ENCODE peak calls at places on chromosome 17, in eight cellular contexts. C, W, G, Y, J, B, A and D are unnamed samples.

GRCh38 chr17:14871921-14872320 is 393.2 kb downstream of the PMP22 start:
- DNase-seq in C (no peak), W (no peak), G (no peak), Y (no peak), J (no peak), B (no peak), A (no peak), D (no peak)

GRCh38 chr17:57433396-57433944 is 177.1 kb downstream of the MSI2 start:
- DNase-seq in C (no peak), W (no peak), G (no peak), Y (no peak), J (no peak), B (no peak), A (no peak), D (no peak)

GRCh38 chr17:53607475-53607874 is 215.3 kb upstream of the KIF2B start:
- DNase-seq in C (no peak), W (no peak), G (no peak), Y (no peak), J (no peak), B (no peak), A (no peak), D (no peak)

GRCh38 chr17:28950017-28950751 is 1.1 kb downstream of the PHF12 start:
- DNase-seq in C (peak), W (peak), G (peak), Y (peak), J (peak), B (peak), A (peak), D (no peak)

GRCh38 chr17:65666869-65667268 is 105.4 kb upstream of the AXIN2 start:
- DNase-seq in C (no peak), W (no peak), G (no peak), Y (no peak), J (no peak), B (no peak), A (no peak), D (no peak)

GRCh38 chr17:16909887-16910286 is 62.0 kb downstream of the TNFRSF13B start:
- DNase-seq in C (no peak), W (no peak), G (no peak), Y (peak), J (no peak), B (no peak), A (no peak), D (no peak)

GRCh38 chr17:47896672-47897490 is 845 bp downstream of the SP2 start:
- DNase-seq in C (no peak), W (no peak), G (no peak), Y (no peak), J (no peak), B (no peak), A (no peak), D (no peak)

GRCh38 chr17:63939884-63940283 is 7.8 kb upstream of the CD79B start:
- DNase-seq in C (no peak), W (no peak), G (no peak), Y (no peak), J (no peak), B (no peak), A (no peak), D (no peak)

GRCh38 chr17:75457047-75457654 is 716 bp downstream of the TMEM94 start:
- DNase-seq in C (no peak), W (peak), G (peak), Y (peak), J (peak), B (no peak), A (no peak), D (no peak)

GRCh38 chr17:2854662-2855061 is 58.4 kb downstream of the RAP1GAP2 start:
- DNase-seq in C (no peak), W (no peak), G (peak), Y (no peak), J (no peak), B (no peak), A (no peak), D (no peak)

GRCh38 chr17:55067697-55068439 is 99.3 kb downstream of the STXBP4 start:
- DNase-seq in C (peak), W (no peak), G (no peak), Y (no peak), J (no peak), B (no peak), A (no peak), D (no peak)

GRCh38 chr17:74573169-74573568 is 5.9 kb upstream of the CD300H start:
- DNase-seq in C (no peak), W (peak), G (no peak), Y (no peak), J (no peak), B (no peak), A (no peak), D (no peak)

GRCh38 chr17:50261051-50261915 is 13.0 kb upstream of the TMEM92 start:
- DNase-seq in C (no peak), W (no peak), G (no peak), Y (no peak), J (peak), B (no peak), A (no peak), D (no peak)

GRCh38 chr17:50263293-50264262 is 10.7 kb upstream of the TMEM92 start:
- DNase-seq in C (no peak), W (no peak), G (no peak), Y (no peak), J (peak), B (no peak), A (no peak), D (no peak)

GRCh38 chr17:50260501-50260911 is 13.8 kb upstream of the TMEM92 start:
- DNase-seq in C (no peak), W (no peak), G (no peak), Y (no peak), J (peak), B (no peak), A (no peak), D (no peak)

GRCh38 chr17:50264263-50265113 is 9.8 kb upstream of the TMEM92 start:
- DNase-seq in C (no peak), W (no peak), G (no peak), Y (peak), J (peak), B (no peak), A (peak), D (no peak)

DNA sequence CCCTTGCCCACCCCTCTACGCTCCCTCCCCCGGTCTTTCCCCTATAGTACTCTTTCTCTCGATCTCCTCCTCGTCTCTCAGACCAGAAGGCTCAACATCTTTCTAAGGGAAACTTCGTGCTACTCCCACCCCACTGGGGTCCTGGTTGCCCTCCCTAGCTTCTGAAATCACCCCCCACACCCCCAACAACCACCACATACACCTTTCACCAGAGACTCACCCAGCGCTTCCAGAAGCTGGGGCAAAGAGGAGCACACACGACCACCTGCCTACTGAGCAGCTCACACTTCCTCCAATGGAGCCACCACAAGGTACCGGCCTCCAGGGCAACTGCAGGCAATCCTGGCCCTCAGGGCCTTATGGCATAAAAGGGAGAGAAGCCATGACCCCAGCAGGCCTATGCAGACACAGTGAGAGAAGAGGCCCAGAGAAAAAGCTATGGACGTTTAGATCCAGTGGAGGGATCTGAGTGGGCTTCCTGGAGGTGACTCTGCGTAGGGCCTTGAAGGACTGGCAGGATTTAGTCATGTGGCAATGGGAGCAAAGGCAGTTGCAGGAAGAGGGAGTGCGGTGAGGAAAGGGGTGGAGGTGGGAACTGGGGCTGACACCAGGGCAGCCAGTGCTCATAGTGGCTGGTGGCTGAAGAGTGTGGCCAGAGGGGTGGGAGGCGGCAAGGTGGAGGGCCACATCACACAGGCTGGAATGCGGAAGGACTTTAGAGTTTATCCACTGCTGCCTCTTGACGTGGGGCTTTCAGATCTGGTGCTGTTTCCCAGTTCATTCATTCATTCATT is 12.1 kb upstream of the TMEM92 start:
- DNase-seq in C (no peak), W (no peak), G (no peak), Y (no peak), J (peak), B (no peak), A (no peak), D (no peak)
- TF ChIP-seq POLR2A in C (no peak), W (no peak), G (no peak), Y (no peak), J (no peak), B (no peak), A (no peak), D (no peak)

DNA sequence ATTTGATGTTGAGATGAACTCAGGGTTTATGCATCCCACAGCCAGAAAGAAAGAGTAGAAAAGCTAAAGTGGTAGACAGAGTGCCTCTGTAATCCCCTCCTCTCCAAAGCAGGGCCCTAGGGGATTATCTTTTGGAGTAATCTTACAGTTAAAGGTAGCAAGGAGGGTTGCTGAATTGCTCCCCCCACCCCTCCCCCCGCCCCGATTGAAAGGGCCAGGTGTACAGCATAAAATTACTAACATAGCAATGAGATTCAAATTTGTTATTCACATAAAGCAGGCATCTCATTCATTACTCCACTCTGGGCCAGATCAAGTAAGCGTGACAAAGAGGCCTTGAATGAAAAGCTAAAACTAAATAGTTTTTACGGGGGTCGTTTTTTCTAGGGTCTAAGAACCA is 72.7 kb downstream of the STH start:
- DNase-seq in C (no peak), W (no peak), G (no peak), Y (no peak), J (no peak), B (no peak), A (no peak), D (no peak)
- TF ChIP-seq POLR2A in C (no peak), W (no peak), G (no peak), Y (no peak), J (no peak), B (no peak), A (no peak), D (no peak)

GRCh38 chr17:62892870-62893338 is 73.1 kb upstream of the TANC2 start:
- DNase-seq in C (peak), W (peak), G (no peak), Y (no peak), J (peak), B (peak), A (peak), D (peak)
- TF ChIP-seq POLR2A in C (no peak), W (no peak), G (no peak), Y (no peak), J (no peak), B (no peak), A (no peak), D (no peak)

GRCh38 chr17:36722903-36723263 is 121.5 kb downstream of the MRM1 start:
- DNase-seq in C (no peak), W (no peak), G (no peak), Y (no peak), J (no peak), B (no peak), A (no peak), D (no peak)

GRCh38 chr17:36721560-36722120 is 120.3 kb downstream of the MRM1 start:
- DNase-seq in C (no peak), W (no peak), G (no peak), Y (no peak), J (no peak), B (no peak), A (no peak), D (no peak)

GRCh38 chr17:36720131-36720530 is 118.7 kb downstream of the MRM1 start:
- DNase-seq in C (no peak), W (no peak), G (no peak), Y (no peak), J (no peak), B (no peak), A (no peak), D (no peak)

GRCh38 chr17:36723459-36723858 is 122.1 kb downstream of the MRM1 start:
- DNase-seq in C (no peak), W (no peak), G (no peak), Y (no peak), J (no peak), B (no peak), A (no peak), D (no peak)

DNA sequence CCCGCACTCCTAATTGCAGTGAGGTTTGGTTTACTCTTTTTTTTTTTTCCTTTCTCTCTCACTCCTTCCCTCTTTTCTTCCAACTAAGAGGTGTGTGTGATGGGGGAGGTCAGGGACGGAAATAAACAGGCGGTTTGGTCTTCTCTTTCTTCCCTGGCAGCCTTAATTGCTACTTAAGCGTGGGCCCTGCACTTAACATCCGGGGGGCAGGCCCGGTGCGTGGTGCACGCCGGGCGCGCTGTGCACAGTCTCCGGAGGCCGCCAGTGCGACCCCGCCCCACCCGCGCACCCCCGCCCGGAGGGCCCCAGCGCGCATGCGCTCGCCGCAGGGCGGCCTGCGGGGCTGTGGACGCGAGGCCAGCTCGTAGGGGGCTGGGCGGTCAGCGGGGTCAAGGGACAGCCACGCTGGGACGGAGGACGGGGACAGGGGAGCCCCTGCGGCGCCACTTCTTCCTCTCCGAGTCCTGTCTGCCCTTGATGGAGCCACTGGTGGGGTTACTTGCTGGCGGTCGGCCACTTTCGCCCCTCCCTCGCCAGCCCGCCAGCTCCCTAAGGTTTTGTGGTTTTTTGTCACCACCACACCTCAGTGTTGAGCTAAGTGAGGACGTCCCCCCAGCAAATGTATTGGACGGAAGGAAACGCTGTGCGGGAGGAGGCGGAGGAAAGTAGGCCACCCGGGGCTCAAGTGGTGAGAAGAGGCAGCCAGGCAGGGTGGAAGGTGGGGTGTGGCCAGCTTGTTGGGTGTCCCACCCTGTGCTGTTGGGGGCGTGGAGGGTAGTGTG is 120.9 kb downstream of the MRM1 start:
- DNase-seq in C (no peak), W (no peak), G (peak), Y (peak), J (peak), B (no peak), A (peak), D (peak)
- TF ChIP-seq POLR2A in C (no peak), W (peak), G (no peak), Y (no peak), J (no peak), B (no peak), A (no peak), D (peak)

GRCh38 chr17:7058831-7059447 is 15.0 kb upstream of the SLC16A11 start:
- DNase-seq in C (no peak), W (no peak), G (no peak), Y (no peak), J (no peak), B (no peak), A (no peak), D (no peak)
- TF ChIP-seq POLR2A in C (no peak), W (no peak), G (no peak), Y (no peak), J (no peak), B (no peak), A (no peak), D (no peak)